ENCODE peak calls at places on chromosomes 11 and 22, in four cellular contexts. Q is A549, S is GM12878, D is HepG2. T is an unnamed sample.

GRCh38 chr22:29704528-29705285 is 15.1 kb upstream of the CABP7 start:
- DNase-seq in S (no peak), Q (peak; percentile 43), D (peak; percentile 83), T (no peak)

GRCh38 chr11:6611092-6612007 is 666 bp downstream of the TAF10 start:
- DNase-seq in Q (no peak), S (no peak), D (no peak), T (peak; percentile 32)

GRCh38 chr22:24938741-24939341 is 7.7 kb downstream of the LHFPL7 start:
- DNase-seq in S (no peak), D (peak; percentile 49), Q (peak; percentile 42), T (peak; percentile 42)

GRCh38 chr22:19855504-19856409 is 1.1 kb upstream of the GNB1L start:
- DNase-seq in D (peak; percentile 95), Q (peak; percentile 70), S (peak; percentile 35), T (peak; percentile 94)

GRCh38 chr11:46247664-46248063 is 29.8 kb upstream of the CREB3L1 start:
- DNase-seq in D (peak; percentile 72), Q (peak; percentile 81), S (no peak), T (peak; percentile 87)

GRCh38 chr11:44315947-44316387 is 6.0 kb upstream of the ALX4 start:
- DNase-seq in Q (peak; percentile 44), S (no peak), D (no peak), T (no peak)

GRCh38 chr11:46669606-46670243 is 30.7 kb downstream of the ARHGAP1 start:
- DNase-seq in Q (peak; percentile 31), S (no peak), D (peak; percentile 23), T (peak; percentile 49)

GRCh38 chr22:27804683-27805297 is 3.2 kb upstream of the MN1 start:
- DNase-seq in D (peak; percentile 44), S (no peak), Q (peak; percentile 59), T (peak; percentile 47)

GRCh38 chr22:35324067-35324466 is 24.4 kb downstream of the TOM1 start:
- DNase-seq in Q (no peak), S (no peak), D (no peak), T (no peak)

GRCh38 chr22:49967333-49968241 is 7.0 kb downstream of the PIM3 start:
- DNase-seq in Q (no peak), S (no peak), D (peak; percentile 70), T (no peak)

GRCh38 chr11:110070176-110070575 is 23.0 kb upstream of the ZC3H12C start:
- DNase-seq in Q (no peak), D (no peak), S (no peak), T (no peak)

GRCh38 chr11:67119577-67120391 is 721 bp downstream of the KDM2A start:
- DNase-seq in D (no peak), S (no peak), Q (peak; percentile 19), T (peak; percentile 41)

GRCh38 chr11:2211113-2211971 is 39.7 kb upstream of the TH start:
- DNase-seq in Q (peak; percentile 35), S (no peak), D (peak; percentile 99), T (no peak)

GRCh38 chr11:112355726-112356125 is 95.1 kb upstream of the PLET1 start:
- DNase-seq in S (no peak), D (no peak), Q (peak; percentile 20), T (peak; percentile 28)

GRCh38 chr22:23782649-23783048 is 4.1 kb upstream of the SMARCB1 start:
- DNase-seq in Q (no peak), D (no peak), S (no peak), T (no peak)

GRCh38 chr11:58618215-58618614 is 4.2 kb upstream of the CNTF start:
- DNase-seq in D (peak; percentile 21), S (no peak), Q (peak; percentile 8), T (no peak)
- TF ChIP-seq SMC3 in D (no peak), S (no peak), Q (no peak), T (no peak)

DNA sequence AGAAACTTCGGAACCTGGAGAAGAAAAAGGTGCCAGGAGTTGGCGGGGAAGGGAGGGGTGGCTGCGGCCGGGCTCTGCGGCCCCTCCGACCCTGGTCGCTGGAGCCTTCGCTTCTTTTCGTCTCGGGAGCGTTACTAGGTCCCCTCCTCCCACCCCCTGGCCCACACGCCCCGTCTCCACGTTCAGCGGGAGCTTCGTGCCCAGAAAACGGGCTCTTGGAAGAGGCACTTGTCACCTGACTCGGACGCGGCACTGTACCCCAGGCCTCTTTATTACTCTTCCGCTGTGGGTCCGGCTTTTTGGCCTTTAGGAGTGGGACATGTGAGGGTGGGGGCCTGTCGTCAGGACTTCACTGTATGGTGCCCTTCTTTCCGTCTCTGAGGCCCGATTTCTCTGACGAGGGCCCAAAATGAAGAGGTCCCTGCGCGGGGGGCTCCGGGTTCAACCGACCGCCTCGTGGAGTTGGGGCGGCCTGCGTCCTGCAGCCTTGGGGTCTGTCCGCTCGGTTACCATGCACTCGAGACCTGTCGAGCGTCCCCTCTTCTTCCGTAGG is 1.2 kb downstream of the CAPRIN1 start:
- DNase-seq in Q (peak; percentile 36), D (no peak), S (no peak), T (peak; percentile 55)
- TF ChIP-seq JUNB in Q (no peak), D (no peak), S (no peak), T (no peak)

DNA sequence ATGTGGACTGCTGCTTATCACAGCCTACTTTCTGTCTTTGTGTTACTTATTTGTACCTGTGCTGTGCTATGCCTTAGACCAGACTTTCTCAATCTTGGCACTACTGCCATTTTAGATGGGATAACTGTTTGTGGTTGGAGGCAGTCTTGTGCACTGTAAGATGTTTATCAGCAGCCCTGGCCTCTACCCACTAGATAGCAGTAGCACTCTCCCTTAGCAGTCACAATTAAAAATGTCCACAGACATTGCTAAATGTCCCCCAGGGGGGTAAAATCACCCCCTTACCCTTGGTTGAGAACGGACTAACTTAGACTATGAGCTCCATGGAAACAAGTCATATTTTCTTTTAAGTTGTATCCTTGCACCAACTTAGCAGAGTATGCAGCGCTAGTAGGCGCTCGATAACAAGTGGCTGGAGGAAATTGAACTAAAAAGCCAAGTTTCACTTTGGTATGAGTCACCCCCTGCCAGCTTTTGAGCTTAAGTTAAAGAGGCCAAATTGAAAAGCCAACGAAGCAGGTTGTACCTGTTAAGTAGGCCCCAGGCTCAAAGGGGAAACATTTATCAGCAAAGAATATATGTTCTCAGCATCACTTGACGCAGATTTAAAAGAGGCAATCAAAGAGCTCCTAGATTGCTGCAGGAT is 304.8 kb upstream of the SORL1-AS1 start:
- DNase-seq in Q (no peak), S (no peak), D (no peak), T (no peak)
- H3K4me3 ChIP-seq in Q (no peak overlapping the region), S (no peak overlapping the region), D (no peak overlapping the region), T (no peak overlapping the region)

DNA sequence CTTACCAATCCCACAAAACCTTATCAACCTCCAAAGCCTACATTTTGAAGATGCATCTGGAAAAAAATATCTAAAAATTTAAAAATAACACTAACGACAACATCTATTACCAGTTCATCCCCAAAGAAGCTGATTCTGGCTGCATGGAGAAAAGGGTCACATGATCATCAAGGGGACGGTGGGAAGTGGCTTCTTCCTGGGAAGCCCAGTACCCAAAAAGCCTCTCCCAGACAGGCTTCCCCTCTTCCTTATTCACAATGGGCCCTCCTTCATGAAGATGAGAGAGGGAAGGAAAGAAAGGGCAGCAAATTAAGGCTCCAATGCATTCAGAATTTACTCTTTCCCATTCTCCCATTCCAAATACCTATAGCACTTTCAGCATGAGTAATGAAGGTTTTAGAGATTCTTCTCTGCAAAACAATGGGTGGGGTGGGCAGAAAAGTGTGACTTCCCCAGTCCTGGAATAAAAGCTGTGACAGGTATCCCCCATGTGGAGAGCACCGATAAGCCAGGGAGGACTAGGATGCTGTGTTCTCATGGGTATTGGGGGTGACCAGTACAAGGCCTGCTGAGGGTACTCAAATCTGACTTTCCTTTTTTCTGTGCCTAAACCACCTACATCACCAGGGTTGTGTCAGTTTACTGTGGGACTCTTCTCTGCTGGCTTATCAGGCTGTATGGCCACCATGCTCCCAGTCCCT is 88.2 kb downstream of the SIK3 start:
- DNase-seq in S (no peak), Q (no peak), D (no peak), T (no peak)
- TF ChIP-seq SMC3 in S (no peak), Q (no peak), D (no peak), T (no peak)

GRCh38 chr11:11947825-11948224 is 60.6 kb downstream of the DKK3 start:
- DNase-seq in D (no peak), S (no peak), Q (no peak), T (no peak)
- TF ChIP-seq JUNB in D (no peak), S (no peak), Q (no peak), T (no peak)